ENCODE peak calls at places on chromosomes 16 and 17, in four cellular contexts. One of them, this sample, is unnamed.

GRCh38 chr16:86772671-86773338 is 194.5 kb downstream of the FOXL1 start:
- DNase-seq in right lobe of liver: no peak
- DNase-seq in fibroblast of lung: peak; percentile 97
- DNase-seq in ascending aorta: no peak
- DNase-seq in this sample: no peak

GRCh38 chr16:85136213-85136704 is 24.0 kb upstream of the CIBAR2 start:
- DNase-seq in fibroblast of lung: no peak
- DNase-seq in ascending aorta: no peak
- DNase-seq in right lobe of liver: peak; percentile 50
- DNase-seq in this sample: peak; percentile 73

GRCh38 chr16:68768170-68768569 is 31.1 kb downstream of the CDH1 start:
- DNase-seq in right lobe of liver: no peak
- DNase-seq in fibroblast of lung: no peak
- DNase-seq in ascending aorta: no peak
- DNase-seq in this sample: no peak

GRCh38 chr16:68402748-68403040 is 45.6 kb downstream of the SMPD3 start:
- DNase-seq in right lobe of liver: no peak
- DNase-seq in fibroblast of lung: peak; percentile 36
- DNase-seq in ascending aorta: no peak
- DNase-seq in this sample: peak; percentile 4

GRCh38 chr16:12618515-12618914 is 185.2 kb downstream of the CPPED1 start:
- DNase-seq in ascending aorta: no peak
- DNase-seq in right lobe of liver: no peak
- DNase-seq in fibroblast of lung: no peak
- DNase-seq in this sample: no peak

GRCh38 chr17:29615048-29615385 is 7.7 kb downstream of the CORO6 start:
- DNase-seq in ascending aorta: no peak
- DNase-seq in fibroblast of lung: no peak
- DNase-seq in right lobe of liver: no peak
- DNase-seq in this sample: peak; percentile 79

GRCh38 chr16:67666032-67666537 is 465 bp downstream of the ENKD1 start:
- DNase-seq in right lobe of liver: peak; percentile 59
- DNase-seq in fibroblast of lung: no peak
- DNase-seq in ascending aorta: no peak
- DNase-seq in this sample: peak; percentile 71

GRCh38 chr17:76011951-76012350 is 11.3 kb downstream of the CDK3 start:
- DNase-seq in ascending aorta: no peak
- DNase-seq in right lobe of liver: no peak
- DNase-seq in fibroblast of lung: no peak
- DNase-seq in this sample: no peak

GRCh38 chr16:4373909-4374742 is 2.5 kb downstream of the VASN start:
- DNase-seq in right lobe of liver: peak; percentile 69
- DNase-seq in fibroblast of lung: peak; percentile 97
- DNase-seq in ascending aorta: no peak
- DNase-seq in this sample: peak; percentile 79

GRCh38 chr17:44905006-44906000 is 6.1 kb upstream of the EFTUD2 start:
- DNase-seq in right lobe of liver: no peak
- DNase-seq in fibroblast of lung: no peak
- DNase-seq in ascending aorta: no peak
- DNase-seq in this sample: no peak

GRCh38 chr17:79814624-79814965 is 17.7 kb upstream of the CBX8 start:
- DNase-seq in ascending aorta: no peak
- DNase-seq in fibroblast of lung: no peak
- DNase-seq in right lobe of liver: no peak
- DNase-seq in this sample: no peak

GRCh38 chr16:11295672-11296071 is 14.5 kb upstream of the PRM1 start:
- DNase-seq in right lobe of liver: no peak
- DNase-seq in fibroblast of lung: no peak
- DNase-seq in ascending aorta: no peak
- DNase-seq in this sample: no peak

GRCh38 chr16:64365448-64365858 is 756.4 kb downstream of the CDH11 start:
- DNase-seq in fibroblast of lung: peak; percentile 43
- DNase-seq in right lobe of liver: no peak
- DNase-seq in ascending aorta: no peak
- DNase-seq in this sample: no peak

GRCh38 chr17:55356440-55357328 is 65.0 kb downstream of the MMD start:
- DNase-seq in right lobe of liver: peak; percentile 58
- DNase-seq in ascending aorta: no peak
- DNase-seq in fibroblast of lung: peak; percentile 42
- DNase-seq in this sample: peak; percentile 50

GRCh38 chr17:75818326-75818885 is 25.8 kb downstream of the UNC13D start:
- DNase-seq in ascending aorta: no peak
- DNase-seq in fibroblast of lung: no peak
- DNase-seq in right lobe of liver: no peak
- DNase-seq in this sample: no peak

GRCh38 chr16:75864243-75864642 is 138.0 kb upstream of the CPHXL start:
- DNase-seq in right lobe of liver: no peak
- DNase-seq in ascending aorta: no peak
- DNase-seq in fibroblast of lung: no peak
- DNase-seq in this sample: no peak

GRCh38 chr17:41825175-41825845 is 10.7 kb downstream of the NT5C3B start:
- DNase-seq in right lobe of liver: no peak
- DNase-seq in fibroblast of lung: no peak
- DNase-seq in ascending aorta: no peak
- DNase-seq in this sample: peak; percentile 20

GRCh38 chr17:59074494-59074893 is 32.2 kb downstream of the TRIM37 start:
- DNase-seq in right lobe of liver: no peak
- DNase-seq in ascending aorta: no peak
- DNase-seq in fibroblast of lung: peak; percentile 51
- DNase-seq in this sample: no peak

GRCh38 chr17:50103941-50104340 is 8.8 kb downstream of the PDK2 start:
- DNase-seq in fibroblast of lung: no peak
- DNase-seq in right lobe of liver: no peak
- DNase-seq in ascending aorta: no peak
- DNase-seq in this sample: no peak

GRCh38 chr17:46796080-46796479 is 22.4 kb downstream of the WNT3 start:
- DNase-seq in ascending aorta: no peak
- DNase-seq in fibroblast of lung: no peak
- DNase-seq in right lobe of liver: no peak
- DNase-seq in this sample: no peak

GRCh38 chr16:79644977-79645667 is 44.6 kb upstream of the MAF start:
- DNase-seq in fibroblast of lung: peak; percentile 10
- DNase-seq in ascending aorta: no peak
- DNase-seq in right lobe of liver: no peak
- DNase-seq in this sample: no peak

GRCh38 chr17:14098246-14098645 is 28.9 kb downstream of the COX10 start:
- DNase-seq in ascending aorta: no peak
- DNase-seq in right lobe of liver: no peak
- DNase-seq in fibroblast of lung: no peak
- DNase-seq in this sample: no peak

GRCh38 chr17:7750321-7750821 is 32.8 kb downstream of the DNAH2 start:
- DNase-seq in fibroblast of lung: peak; percentile 93
- DNase-seq in right lobe of liver: no peak
- DNase-seq in ascending aorta: no peak
- DNase-seq in this sample: no peak

GRCh38 chr16:54283735-54284318 is 2.8 kb downstream of the IRX3 start:
- DNase-seq in ascending aorta: no peak
- DNase-seq in fibroblast of lung: no peak
- DNase-seq in right lobe of liver: no peak
- DNase-seq in this sample: no peak

GRCh38 chr17:9105068-9105868 is 84.0 kb downstream of the NTN1 start:
- DNase-seq in right lobe of liver: no peak
- DNase-seq in ascending aorta: no peak
- DNase-seq in fibroblast of lung: no peak
- DNase-seq in this sample: no peak

GRCh38 chr17:41324180-41325075 is 8.9 kb upstream of the KRTAP17-1 start:
- DNase-seq in right lobe of liver: no peak
- DNase-seq in ascending aorta: no peak
- DNase-seq in fibroblast of lung: no peak
- DNase-seq in this sample: no peak

DNA sequence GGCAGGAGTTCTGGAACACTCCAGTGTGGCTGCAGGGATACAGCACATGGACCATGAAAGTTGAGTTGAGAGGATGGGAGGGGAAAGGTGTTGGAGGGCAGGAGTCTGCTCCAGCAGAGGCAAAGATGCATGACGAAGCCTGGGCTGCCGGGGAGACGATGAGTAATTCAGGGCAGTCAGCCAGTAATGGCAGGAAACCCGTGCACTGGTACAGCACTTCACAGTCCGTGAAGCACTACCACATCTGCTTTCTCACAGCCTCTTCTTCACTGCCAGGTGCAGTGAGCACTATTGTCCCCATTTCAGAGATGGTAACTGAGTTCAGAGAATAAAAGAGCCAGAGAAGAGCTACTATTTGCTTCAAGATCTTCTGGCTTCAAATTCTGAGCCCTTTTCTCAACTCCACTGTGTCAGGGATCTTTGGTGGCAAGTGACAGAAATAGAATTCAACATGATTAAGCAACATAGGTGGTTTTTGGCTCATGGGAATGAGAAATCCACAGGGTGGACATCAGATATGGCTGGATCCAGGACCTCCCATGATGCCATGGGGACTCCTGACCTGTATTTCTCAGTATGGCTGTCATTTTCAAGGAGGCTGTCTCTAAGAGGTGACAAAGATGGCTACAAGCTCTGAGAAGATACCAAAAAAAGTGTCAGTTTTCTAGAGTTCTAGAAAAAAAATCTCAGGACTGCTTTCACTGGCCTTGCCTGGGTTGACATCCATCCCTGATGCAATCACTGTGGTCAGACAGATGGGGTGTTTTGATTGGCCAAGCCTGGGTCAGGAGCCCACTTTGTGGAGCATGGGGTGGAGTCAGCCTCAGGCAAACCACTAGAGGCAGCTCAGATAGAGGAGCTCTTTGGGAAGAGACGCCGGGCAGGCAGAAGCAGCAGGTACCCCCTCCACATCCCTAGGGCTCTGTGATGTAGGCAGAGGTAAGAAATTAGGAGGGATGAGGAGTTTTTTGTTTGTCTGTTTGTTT is 24.7 kb downstream of the IL21R start:
- DNase-seq in ascending aorta: no peak
- DNase-seq in right lobe of liver: no peak
- DNase-seq in fibroblast of lung: peak; percentile 92
- DNase-seq in this sample: no peak
- H3K27ac ChIP-seq in ascending aorta: no peak overlapping the region
- H3K27ac ChIP-seq in right lobe of liver: no peak overlapping the region
- H3K27ac ChIP-seq in fibroblast of lung: no peak overlapping the region
- H3K27ac ChIP-seq in this sample: no peak overlapping the region

GRCh38 chr17:38322156-38322779 is 21.5 kb downstream of the GPR179 start:
- DNase-seq in ascending aorta: no peak
- DNase-seq in fibroblast of lung: peak; percentile 34
- DNase-seq in right lobe of liver: peak; percentile 48
- DNase-seq in this sample: peak; percentile 78

GRCh38 chr17:38324141-38324540 is 19.6 kb downstream of the GPR179 start:
- DNase-seq in right lobe of liver: no peak
- DNase-seq in fibroblast of lung: no peak
- DNase-seq in ascending aorta: no peak
- DNase-seq in this sample: no peak

GRCh38 chr17:38317081-38317480 is 20.1 kb downstream of the MRPL45 start:
- DNase-seq in right lobe of liver: no peak
- DNase-seq in fibroblast of lung: no peak
- DNase-seq in ascending aorta: no peak
- DNase-seq in this sample: no peak

GRCh38 chr17:38322897-38323296 is 20.9 kb downstream of the GPR179 start:
- DNase-seq in right lobe of liver: no peak
- DNase-seq in ascending aorta: no peak
- DNase-seq in fibroblast of lung: no peak
- DNase-seq in this sample: no peak

DNA sequence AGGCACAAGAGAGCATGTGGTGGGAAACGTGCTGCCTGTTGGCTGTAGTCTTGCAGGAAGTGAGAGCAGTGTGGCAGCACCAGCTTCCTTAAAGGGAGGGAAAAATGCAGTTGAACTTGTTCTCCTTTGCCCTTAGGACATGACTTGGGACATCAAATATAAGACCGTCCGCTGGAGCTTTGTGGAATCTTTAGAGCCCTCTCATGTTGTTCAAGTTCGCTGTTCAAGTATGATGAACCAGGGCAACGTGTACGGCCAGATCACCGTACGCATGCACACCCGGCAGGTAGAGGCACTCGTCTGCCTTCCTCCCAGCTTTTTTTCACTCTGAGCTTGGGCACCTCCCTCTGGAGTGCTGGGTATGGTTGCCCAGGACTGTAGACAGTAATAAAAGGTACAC is 23.3 kb downstream of the GPR179 start:
- DNase-seq in ascending aorta: no peak
- DNase-seq in fibroblast of lung: no peak
- DNase-seq in right lobe of liver: no peak
- DNase-seq in this sample: peak; percentile 77
- TF ChIP-seq CTCF in ascending aorta: no peak
- TF ChIP-seq CTCF in fibroblast of lung: no peak
- TF ChIP-seq CTCF in right lobe of liver: no peak
- TF ChIP-seq CTCF in this sample: no peak

GRCh38 chr17:57406131-57406980 is 150.0 kb downstream of the MSI2 start:
- DNase-seq in fibroblast of lung: peak; percentile 96
- DNase-seq in ascending aorta: no peak
- DNase-seq in right lobe of liver: no peak
- DNase-seq in this sample: no peak
- H3K9me3 ChIP-seq in fibroblast of lung: no peaks in the 10 kb centered on the region
- H3K9me3 ChIP-seq in ascending aorta: no peaks in the 10 kb centered on the region
- H3K9me3 ChIP-seq in right lobe of liver: no peaks in the 10 kb centered on the region
- H3K9me3 ChIP-seq in this sample: no peaks in the 10 kb centered on the region

GRCh38 chr16:596736-597060 is 6.8 kb downstream of the RAB40C start:
- DNase-seq in ascending aorta: no peak
- DNase-seq in fibroblast of lung: no peak
- DNase-seq in right lobe of liver: no peak
- DNase-seq in this sample: no peak
- H3K27ac ChIP-seq in ascending aorta: no peak overlapping the region
- H3K27ac ChIP-seq in fibroblast of lung: no peak overlapping the region
- H3K27ac ChIP-seq in right lobe of liver: no peak overlapping the region
- H3K27ac ChIP-seq in this sample: no peak overlapping the region

GRCh38 chr16:57727610-57728009 is 8.0 kb upstream of the KATNB1 start:
- DNase-seq in right lobe of liver: no peak
- DNase-seq in ascending aorta: no peak
- DNase-seq in fibroblast of lung: no peak
- DNase-seq in this sample: no peak
- TF ChIP-seq CTCF in right lobe of liver: no peak
- TF ChIP-seq CTCF in ascending aorta: no peak
- TF ChIP-seq CTCF in fibroblast of lung: no peak
- TF ChIP-seq CTCF in this sample: no peak

This sample was measured in lower lobe of right lung.